ENCODE peak calls at places on chromosomes 16 and 17, in six cellular contexts. L is brain microvascular endothelial cell, K is cardiac muscle cell, T is pancreas, W is AG04450, C is A549. V is an unnamed sample.

GRCh38 chr17:43636446-43636845 is 25.3 kb downstream of the MEOX1 start:
- DNase-seq in L (no peak), K (no peak), T (no peak), W (no peak), C (no peak), V (peak; percentile 81)

GRCh38 chr16:89619880-89620279 is 6.4 kb downstream of the DPEP1 start:
- DNase-seq in L (no peak), K (peak; percentile 79), T (no peak), W (no peak), C (no peak), V (no peak)

GRCh38 chr16:14015948-14016347 is 55.2 kb upstream of the MRTFB start:
- DNase-seq in L (peak; percentile 42), K (peak; percentile 81), T (no peak), W (peak; percentile 80), C (peak; percentile 83), V (no peak)

GRCh38 chr17:83099570-83100181 is 20.3 kb downstream of the METRNL start:
- DNase-seq in L (no peak), K (peak; percentile 42), T (no peak), W (no peak), C (no peak), V (peak; percentile 76)

GRCh38 chr16:48176635-48177408 is 21.0 kb upstream of the ABCC12 start:
- DNase-seq in L (no peak), K (no peak), T (no peak), W (no peak), C (no peak), V (peak; percentile 30)

GRCh38 chr16:74501484-74502479 is 80.5 kb upstream of the CLEC18B start:
- DNase-seq in L (no peak), K (no peak), T (no peak), W (no peak), C (no peak), V (no peak)

GRCh38 chr16:12211870-12212690 is 235.5 kb downstream of the SNX29 start:
- DNase-seq in L (no peak), K (no peak), T (no peak), W (no peak), C (no peak), V (no peak)

GRCh38 chr16:49755291-49755611 is 100.7 kb downstream of the ZNF423 start:
- DNase-seq in L (peak; percentile 21), K (peak; percentile 72), T (no peak), W (peak; percentile 3), C (peak; percentile 35), V (no peak)

GRCh38 chr17:76382305-76382802 is 2.1 kb upstream of the SPHK1 start:
- DNase-seq in L (no peak), K (peak; percentile 75), T (peak; percentile 73), W (no peak), C (no peak), V (peak; percentile 78)

GRCh38 chr17:17416007-17416399 is 60.8 kb upstream of the MED9 start:
- DNase-seq in L (peak; percentile 63), K (peak; percentile 86), T (no peak), W (no peak), C (peak; percentile 91), V (peak; percentile 77)

GRCh38 chr17:77444653-77445029 is 303.9 kb downstream of the SEC14L1 start:
- DNase-seq in L (no peak), K (peak; percentile 80), T (no peak), W (no peak), C (no peak), V (peak; percentile 51)

DNA sequence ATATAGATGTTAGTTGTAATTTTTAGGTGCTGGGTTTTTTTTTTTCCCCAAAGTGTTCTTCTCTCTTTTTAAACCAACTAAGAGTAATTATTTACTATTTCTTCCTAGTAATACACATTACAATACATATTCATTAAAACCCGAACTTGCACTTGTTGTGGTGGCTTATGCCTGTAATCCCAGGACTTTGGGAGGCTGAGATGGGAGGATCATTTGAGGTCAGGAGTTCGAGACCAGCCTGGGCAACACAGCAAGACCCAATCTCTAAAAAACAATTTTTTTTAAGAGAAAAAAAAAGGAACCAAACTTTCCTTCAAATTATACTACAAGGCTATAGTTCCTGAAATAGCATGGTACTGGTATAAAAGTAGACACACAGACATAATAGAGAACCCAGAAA is 3.8 kb downstream of the EFCAB5 start:
- DNase-seq in L (no peak), K (no peak), T (no peak), W (no peak), C (no peak), V (no peak)
- H3K4me3 ChIP-seq in L (no peak overlapping the region), K (no peak overlapping the region), T (no peak overlapping the region), W (no peak overlapping the region), C (no peak overlapping the region), V (no peak overlapping the region)

DNA sequence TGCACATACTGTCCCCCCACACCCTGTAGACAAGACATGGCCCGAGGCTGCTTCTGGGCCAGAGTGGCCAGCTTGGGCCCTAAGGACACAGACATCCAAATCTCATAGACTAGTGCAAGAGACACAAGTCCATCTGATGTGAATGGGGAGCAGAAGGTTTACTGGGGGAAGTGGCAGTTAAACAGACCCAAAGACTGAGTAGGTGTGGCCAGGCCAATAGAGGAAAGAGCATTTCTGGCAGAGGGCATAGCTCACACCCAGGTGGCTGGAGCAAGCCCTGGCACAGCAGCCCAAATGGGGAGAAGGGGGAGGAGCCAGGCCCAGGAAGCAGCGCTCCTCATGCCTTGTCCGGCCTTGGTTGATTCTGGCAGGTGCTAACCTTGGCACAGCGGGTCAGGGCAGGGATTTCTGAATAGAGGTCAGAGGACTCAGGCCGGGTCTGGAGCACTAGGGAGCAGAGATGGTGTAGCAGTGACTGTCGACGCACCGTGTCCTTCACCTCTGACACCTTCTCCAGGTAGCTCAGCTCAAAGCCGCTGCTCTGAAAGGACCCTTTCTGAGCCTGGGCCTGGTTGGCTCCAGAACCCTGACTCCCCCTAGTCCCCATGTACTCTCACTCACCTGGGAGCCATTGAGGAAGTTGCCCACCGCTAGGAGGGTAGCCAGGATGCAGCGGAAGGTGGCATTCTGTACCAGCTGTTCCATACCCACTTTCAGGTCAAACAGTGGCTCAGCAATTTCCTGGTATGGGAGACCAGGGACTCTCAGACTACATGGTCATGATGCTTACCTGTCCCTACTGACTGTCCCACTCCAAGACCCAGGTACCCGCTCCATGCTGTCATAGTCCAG is 4.1 kb downstream of the TMEM208 start:
- DNase-seq in L (no peak), K (no peak), T (no peak), W (no peak), C (no peak), V (no peak)
- H3K27ac ChIP-seq in L (no peak overlapping the region), K (no peak overlapping the region), T (no peak overlapping the region), W (no peak overlapping the region), C (no peak overlapping the region), V (peak overlapping the region; percentile 36)

GRCh38 chr17:11598274-11599221 is at the start of gene DNAH9:
- DNase-seq in L (peak; percentile 59), K (peak; percentile 77), T (peak; percentile 95), W (no peak), C (peak; percentile 77), V (no peak)
- H3K4me3 ChIP-seq in L (no peak within 1 kb of the TSS), K (peak within 1 kb of the TSS; percentile 93), T (peak within 1 kb of the TSS; percentile 90), W (no peak within 1 kb of the TSS), C (peak within 1 kb of the TSS; percentile 49), V (no peak within 1 kb of the TSS)

GRCh38 chr16:22353933-22354541 is 20.4 kb downstream of the CDR2 start:
- DNase-seq in L (no peak), K (no peak), T (no peak), W (no peak), C (peak; percentile 36), V (no peak)
- H3K27ac ChIP-seq in L (peak overlapping the region; percentile 79), K (no peak overlapping the region), T (peak overlapping the region; percentile 30), W (peak overlapping the region; percentile 95), C (peak overlapping the region; percentile 74), V (no peak overlapping the region)

GRCh38 chr17:1764274-1764673 is 2.4 kb downstream of the SERPINF1 start:
- DNase-seq in L (peak; percentile 74), K (peak; percentile 97), T (no peak), W (peak; percentile 75), C (no peak), V (peak; percentile 69)

GRCh38 chr17:1762906-1763829 is 1.3 kb downstream of the SERPINF1 start:
- DNase-seq in L (peak; percentile 38), K (peak; percentile 92), T (no peak), W (peak; percentile 43), C (peak; percentile 38), V (peak; percentile 62)

GRCh38 chr17:1759529-1759928 is 2.3 kb upstream of the SERPINF1 start:
- DNase-seq in L (no peak), K (no peak), T (no peak), W (no peak), C (no peak), V (no peak)

GRCh38 chr17:1765576-1765975 is 3.7 kb downstream of the SERPINF1 start:
- DNase-seq in L (no peak), K (no peak), T (no peak), W (no peak), C (no peak), V (no peak)

GRCh38 chr17:1762233-1762905 is 509 bp downstream of the SERPINF1 start:
- DNase-seq in L (no peak), K (peak; percentile 82), T (no peak), W (peak; percentile 16), C (no peak), V (peak; percentile 84)
- H3K4me3 ChIP-seq in L (peak overlapping the region; percentile 52), K (peak overlapping the region; percentile 12), T (peak overlapping the region; percentile 18), W (peak overlapping the region; percentile 75), C (no peak overlapping the region), V (peak overlapping the region; percentile 62)

GRCh38 chr16:70437582-70438324 is 1.1 kb downstream of the ST3GAL2 start:
- DNase-seq in L (peak; percentile 43), K (peak; percentile 71), T (no peak), W (no peak), C (no peak), V (peak; percentile 32)

GRCh38 chr16:70438325-70438982 is 446 bp downstream of the ST3GAL2 start:
- DNase-seq in L (no peak), K (peak; percentile 37), T (no peak), W (no peak), C (no peak), V (peak; percentile 15)

GRCh38 chr16:70437017-70437581 is 1.8 kb downstream of the ST3GAL2 start:
- DNase-seq in L (peak; percentile 91), K (peak; percentile 94), T (no peak), W (peak; percentile 77), C (no peak), V (peak; percentile 84)

GRCh38 chr16:70441406-70441990 is 2.6 kb upstream of the ST3GAL2 start:
- DNase-seq in L (no peak), K (no peak), T (no peak), W (no peak), C (no peak), V (no peak)

DNA sequence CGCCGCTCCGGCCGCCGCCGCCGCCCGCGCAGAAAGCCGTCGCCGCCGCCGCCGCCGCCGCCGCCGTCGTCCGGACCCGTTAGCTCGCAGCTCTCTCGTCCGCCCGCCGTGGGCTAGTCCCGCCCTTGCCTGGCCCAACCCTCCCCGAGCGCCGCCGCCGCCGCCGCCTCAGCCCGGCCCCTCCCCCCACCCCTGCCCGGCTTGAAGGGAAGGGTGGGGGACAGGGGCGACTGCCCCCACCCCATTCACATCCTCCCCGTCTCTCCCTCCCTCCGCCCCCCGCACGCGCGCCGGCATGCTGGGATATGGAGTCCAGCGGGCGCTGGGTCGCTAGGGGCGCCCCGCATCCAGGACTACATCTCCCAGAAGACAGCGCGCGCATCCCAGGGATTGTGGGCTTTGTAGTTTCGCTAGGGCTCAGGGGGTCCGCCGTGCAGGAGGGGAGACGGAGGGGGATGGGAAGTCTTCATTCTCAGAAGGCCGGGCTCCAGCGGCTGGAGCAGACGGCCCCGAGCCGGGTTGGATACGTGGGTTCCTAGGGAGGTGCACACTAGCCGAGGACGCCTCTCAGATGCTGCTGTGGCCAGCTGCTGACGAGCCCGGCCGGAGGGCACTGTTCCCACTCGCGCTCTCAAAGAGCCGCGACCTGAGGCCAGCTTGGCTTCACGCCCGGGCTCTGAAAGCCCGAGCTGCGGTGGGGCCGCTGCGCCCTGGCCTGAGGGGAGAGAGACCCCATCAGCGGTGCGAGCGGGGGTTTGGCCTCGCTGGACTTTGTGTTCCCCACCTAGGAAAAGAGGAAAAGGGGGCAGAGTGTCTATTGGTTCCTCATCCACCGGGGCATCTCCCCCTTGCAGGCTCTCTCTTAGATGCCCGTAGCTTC is at the start of gene ST3GAL2:
- DNase-seq in L (peak; percentile 88), K (peak; percentile 97), T (peak; percentile 94), W (peak; percentile 84), C (peak; percentile 93), V (peak; percentile 95)
- H3K27ac ChIP-seq in L (peak within 1 kb of the TSS; percentile 89), K (peak within 1 kb of the TSS; percentile 92), T (peak within 1 kb of the TSS; percentile 36), W (peak within 1 kb of the TSS; percentile 31), C (peak within 1 kb of the TSS; percentile 92), V (no peak within 1 kb of the TSS)